ENCODE peak calls at places on chromosomes 11 and 22, in nine cellular contexts. T is sigmoid colon, Q is PC-9, G is fibroblast of lung, B is mesenchymal stem cell, L is thoracic aorta, D is GM23338, M is body of pancreas, V is hepatocyte. S is an unnamed sample.

GRCh38 chr22:41574847-41575381 is 14.1 kb downstream of the CSDC2 start:
- DNase-seq in T (peak; percentile 94), Q (no peak), G (no peak), B (no peak), L (no peak), D (no peak), M (peak; percentile 54), V (no peak), S (no peak)

GRCh38 chr11:662689-663274 is 25.7 kb downstream of the DRD4 start:
- DNase-seq in T (no peak), Q (peak; percentile 44), G (peak; percentile 35), B (peak; percentile 58), L (peak; percentile 25), D (peak; percentile 78), M (peak; percentile 69), V (peak; percentile 68), S (peak; percentile 58)

GRCh38 chr22:39179401-39179827 is 26.9 kb upstream of the CBX7 start:
- DNase-seq in T (no peak), Q (no peak), G (no peak), B (no peak), L (no peak), D (peak; percentile 63), M (no peak), V (no peak), S (no peak)

GRCh38 chr22:32623943-32624342 is 149.3 kb downstream of the FBXO7 start:
- DNase-seq in T (peak; percentile 90), Q (no peak), G (peak; percentile 86), B (peak; percentile 70), L (peak; percentile 16), D (no peak), M (peak; percentile 45), V (peak; percentile 55), S (no peak)

GRCh38 chr11:3709977-3710376 is 38.8 kb upstream of the CHRNA10 start:
- DNase-seq in T (no peak), Q (no peak), G (peak; percentile 55), B (no peak), L (no peak), D (peak; percentile 25), M (no peak), V (no peak), S (no peak)

GRCh38 chr11:96520939-96521338 is 131.1 kb downstream of the JRKL start:
- DNase-seq in T (no peak), Q (no peak), G (no peak), B (no peak), L (no peak), D (no peak), M (no peak), V (no peak), S (no peak)

GRCh38 chr22:42752912-42753311 is 32.2 kb upstream of the A4GALT start:
- DNase-seq in T (no peak), Q (no peak), G (no peak), B (no peak), L (no peak), D (no peak), M (no peak), V (no peak), S (no peak)

GRCh38 chr11:9594267-9595046 is 21.0 kb downstream of the WEE1 start:
- DNase-seq in T (no peak), Q (no peak), G (peak; percentile 34), B (no peak), L (no peak), D (no peak), M (no peak), V (no peak), S (no peak)

GRCh38 chr11:40104941-40105550 is 1354.4 kb downstream of the LRRC4C start:
- DNase-seq in T (no peak), Q (no peak), G (no peak), B (no peak), L (no peak), D (peak; percentile 18), M (no peak), V (no peak), S (no peak)

GRCh38 chr11:60810583-60810982 is 25.4 kb downstream of the MS4A10 start:
- DNase-seq in T (no peak), Q (no peak), G (no peak), B (no peak), L (no peak), D (no peak), M (no peak), V (no peak), S (no peak)

GRCh38 chr11:82865841-82866240 is 34.4 kb downstream of the PRCP start:
- DNase-seq in T (no peak), Q (no peak), G (no peak), B (peak; percentile 23), L (no peak), D (no peak), M (no peak), V (no peak), S (no peak)

GRCh38 chr11:72760543-72761400 is 8.6 kb upstream of the ARAP1 start:
- DNase-seq in T (no peak), Q (no peak), G (peak; percentile 87), B (peak; percentile 89), L (no peak), D (no peak), M (no peak), V (no peak), S (no peak)

GRCh38 chr11:128881221-128881620 is 9.9 kb upstream of the KCNJ5 start:
- DNase-seq in T (peak; percentile 10), Q (no peak), G (no peak), B (no peak), L (no peak), D (no peak), M (no peak), V (no peak), S (no peak)

GRCh38 chr11:94528551-94528950 is 15.2 kb upstream of the FUT4 start:
- DNase-seq in T (no peak), Q (no peak), G (peak; percentile 29), B (no peak), L (no peak), D (no peak), M (no peak), V (no peak), S (no peak)

GRCh38 chr22:44881624-44882023 is 128.2 kb downstream of the PHF21B start:
- DNase-seq in T (peak; percentile 34), Q (no peak), G (no peak), B (no peak), L (no peak), D (no peak), M (no peak), V (no peak), S (no peak)

GRCh38 chr11:118763038-118763437 is 27.9 kb downstream of the DDX6 start:
- DNase-seq in T (no peak), Q (no peak), G (no peak), B (no peak), L (no peak), D (no peak), M (no peak), V (no peak), S (no peak)

GRCh38 chr22:46750530-46750800 is 12.0 kb upstream of the TBC1D22A start:
- DNase-seq in T (no peak), Q (no peak), G (no peak), B (no peak), L (no peak), D (no peak), M (no peak), V (no peak), S (no peak)
- H3K4me1 ChIP-seq in T (peaks cover 57% of the 10 kb centered on the region), Q (peaks cover 75% of the 10 kb centered on the region), G (peaks cover 32% of the 10 kb centered on the region), B (peaks cover 31% of the 10 kb centered on the region), L (peaks cover 31% of the 10 kb centered on the region), D (no peaks in the 10 kb centered on the region), M (peaks cover 33% of the 10 kb centered on the region), V (peaks cover 18% of the 10 kb centered on the region), S (peaks cover 25% of the 10 kb centered on the region)

DNA sequence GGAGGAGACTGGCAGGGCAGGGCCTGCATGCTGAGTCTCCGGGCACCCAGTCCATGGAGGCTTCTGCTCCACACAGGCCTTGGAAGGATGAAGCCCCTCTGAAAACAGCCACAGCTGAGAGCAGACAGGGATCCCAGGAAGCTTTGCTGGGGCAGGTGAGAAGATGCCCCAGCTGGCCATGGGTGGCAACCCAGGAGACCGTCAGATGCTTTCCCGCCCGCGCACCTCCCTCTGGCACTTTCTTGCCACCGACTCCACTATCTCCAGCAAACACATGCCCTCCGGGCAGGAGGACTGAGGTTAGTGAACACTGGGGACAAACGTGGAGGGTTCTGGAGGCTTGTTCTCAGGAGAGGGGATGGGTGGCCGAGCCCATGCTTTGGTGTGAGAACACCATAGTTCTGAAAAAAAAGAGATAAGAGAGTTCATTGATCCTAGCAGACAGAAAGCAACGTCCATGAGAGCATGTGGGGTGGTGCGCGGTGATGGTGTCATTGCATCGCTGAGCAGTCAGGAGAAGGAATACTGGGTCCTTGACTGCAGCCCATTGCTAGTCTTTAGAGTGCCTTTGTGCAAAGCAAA is 2.3 kb downstream of the C1QTNF6 start:
- DNase-seq in T (peak; percentile 55), Q (no peak), G (no peak), B (no peak), L (no peak), D (no peak), M (no peak), V (no peak), S (no peak)
- H3K27ac ChIP-seq in T (no peak overlapping the region), Q (no peak overlapping the region), G (no peak overlapping the region), B (no peak overlapping the region), L (no peak overlapping the region), D (no peak overlapping the region), M (no peak overlapping the region), V (no peak overlapping the region), S (no peak overlapping the region)

DNA sequence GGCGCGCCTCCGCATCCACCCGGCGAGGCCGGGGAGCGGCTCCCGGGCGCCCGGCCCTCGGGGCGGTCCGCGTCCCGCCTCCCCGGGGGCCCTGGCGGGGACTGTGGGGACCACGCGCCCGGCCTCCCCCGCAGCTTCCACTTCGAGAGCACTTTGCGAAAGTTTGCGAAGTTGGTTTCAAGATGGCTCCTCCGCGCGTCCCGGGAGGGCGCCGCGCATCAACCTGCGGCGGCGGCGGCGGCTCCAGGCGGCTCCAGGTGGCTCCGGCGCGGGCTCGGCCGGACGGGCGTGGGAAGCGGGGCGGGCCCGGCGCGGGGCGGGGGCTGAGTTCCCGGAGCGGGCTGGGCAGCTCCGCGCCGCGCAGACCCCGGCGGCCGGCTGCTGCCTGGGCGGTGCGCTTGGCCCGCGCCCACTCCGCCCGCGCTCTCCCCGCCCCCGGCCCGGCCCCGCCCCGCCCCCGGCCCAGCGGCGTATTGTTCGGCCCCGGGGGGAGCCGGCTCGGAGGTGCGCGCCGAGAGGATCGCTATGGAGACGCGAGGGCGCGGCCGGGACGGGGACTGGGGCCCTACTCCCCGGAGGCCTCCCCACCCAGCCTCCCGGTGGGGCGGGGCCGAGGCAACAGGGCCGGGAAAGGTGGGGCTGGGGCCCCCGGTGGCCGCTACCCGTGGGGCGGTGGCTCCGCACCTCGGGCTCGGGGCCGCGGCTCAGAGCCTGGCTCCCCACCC is at the start of gene CELSR1:
- DNase-seq in T (no peak), Q (peak; percentile 89), G (peak; percentile 67), B (no peak), L (no peak), D (peak; percentile 71), M (no peak), V (peak; percentile 80), S (no peak)
- H3K27me3 ChIP-seq in T (peaks cover 22% of the 10 kb centered on the region), Q (no peaks in the 10 kb centered on the region), G (no peaks in the 10 kb centered on the region), B (peaks cover 20% of the 10 kb centered on the region), L (peaks cover 9% of the 10 kb centered on the region), D (peaks cover 43% of the 10 kb centered on the region), M (peaks cover 11% of the 10 kb centered on the region), V (peaks cover 18% of the 10 kb centered on the region), S (peaks cover 23% of the 10 kb centered on the region)

DNA sequence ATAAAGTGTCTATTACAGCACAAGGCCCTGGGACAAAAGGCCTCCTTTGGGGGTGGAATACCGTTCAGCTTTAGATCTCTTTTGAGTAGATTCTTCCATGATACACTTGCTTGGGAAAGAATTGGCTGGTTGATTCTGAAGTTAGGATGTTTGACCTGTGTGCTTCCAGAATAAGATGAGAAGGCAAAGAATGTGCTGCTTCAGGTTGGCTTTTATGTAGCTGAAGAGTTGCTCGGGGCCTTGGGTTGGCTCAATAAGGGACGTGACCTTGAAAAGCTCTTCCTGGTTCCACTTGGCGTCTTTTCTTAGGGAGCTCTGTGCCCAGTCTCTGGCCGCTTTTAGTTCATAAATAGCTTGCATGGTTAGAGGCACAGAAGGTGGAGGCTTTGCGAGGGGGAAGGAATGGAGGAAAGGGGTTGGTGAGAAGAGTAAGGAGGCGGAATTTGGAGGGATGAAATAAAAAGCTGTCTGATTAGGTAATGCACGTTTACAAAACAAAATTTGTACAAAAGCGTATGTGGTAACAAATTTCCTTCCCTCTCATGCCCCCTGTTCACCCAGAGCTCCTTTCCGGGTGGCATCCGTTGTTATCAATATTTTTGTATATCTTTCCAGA is 4.2 kb upstream of the SORL1-AS1 start:
- DNase-seq in T (no peak), Q (no peak), G (no peak), B (no peak), L (no peak), D (no peak), M (no peak), V (no peak), S (no peak)
- H3K4me1 ChIP-seq in T (peaks cover 20% of the 10 kb centered on the region), Q (peaks cover 39% of the 10 kb centered on the region), G (no peaks in the 10 kb centered on the region), B (peaks cover 7% of the 10 kb centered on the region), L (peaks cover 8% of the 10 kb centered on the region), D (peaks cover 85% of the 10 kb centered on the region), M (peaks cover 5% of the 10 kb centered on the region), V (peaks cover 11% of the 10 kb centered on the region), S (peaks cover 2% of the 10 kb centered on the region)

S was measured in SJSA1.